ENCODE peak calls at places on chromosome 10, in eight cellular contexts. X, U, M, S, G, D, T and Z are unnamed samples.

GRCh38 chr10:89217057-89217990 is 10.2 kb upstream of the CH25H start:
- DNase-seq in S (peak; percentile 78), U (peak; percentile 38), M (no peak), X (peak; percentile 6), G (no peak), T (peak; percentile 17), D (peak; percentile 29), Z (peak; percentile 74)

GRCh38 chr10:34335960-34336359 is 479.1 kb downstream of the PARD3 start:
- DNase-seq in G (no peak), D (no peak), S (no peak), X (no peak), T (no peak), U (no peak), M (no peak), Z (no peak)

GRCh38 chr10:113213041-113213440 is 263.0 kb downstream of the TCF7L2 start:
- DNase-seq in S (no peak), D (no peak), G (no peak), U (no peak), X (no peak), T (no peak), M (no peak), Z (no peak)

GRCh38 chr10:15738237-15738928 is 18.7 kb upstream of the ITGA8 start:
- DNase-seq in S (no peak), G (no peak), M (no peak), U (no peak), T (no peak), D (no peak), X (no peak), Z (no peak)

GRCh38 chr10:129935861-129936140 is 28.3 kb downstream of the EBF3 start:
- DNase-seq in X (no peak), S (no peak), G (no peak), D (no peak), M (no peak), T (no peak), U (no peak), Z (no peak)

GRCh38 chr10:49047128-49047639 is 68.1 kb downstream of the VSTM4 start:
- DNase-seq in X (no peak), U (no peak), G (no peak), T (no peak), M (no peak), D (no peak), S (no peak), Z (no peak)

GRCh38 chr10:95604630-95605029 is 43.5 kb upstream of the SORBS1 start:
- DNase-seq in X (no peak), D (no peak), M (no peak), G (no peak), S (no peak), T (no peak), U (no peak), Z (no peak)

GRCh38 chr10:103276941-103277712 is at the start of gene INA:
- DNase-seq in X (peak; percentile 59), S (no peak), U (no peak), T (peak; percentile 73), G (peak; percentile 71), M (no peak), D (peak; percentile 70), Z (peak; percentile 61)

GRCh38 chr10:88702848-88703597 is 3.0 kb upstream of the LIPK start:
- DNase-seq in S (no peak), M (no peak), U (no peak), G (no peak), T (no peak), D (no peak), X (peak; percentile 2), Z (peak; percentile 35)

GRCh38 chr10:15453921-15454320 is 82.8 kb upstream of the FAM171A1 start:
- DNase-seq in G (no peak), X (no peak), S (no peak), T (no peak), D (no peak), M (no peak), U (no peak), Z (no peak)

GRCh38 chr10:106609867-106610266 is 554.6 kb downstream of the SORCS1 start:
- DNase-seq in S (no peak), T (no peak), M (no peak), D (no peak), G (no peak), X (no peak), U (no peak), Z (no peak)

GRCh38 chr10:26485150-26485941 is 47.2 kb downstream of the APBB1IP start:
- DNase-seq in S (no peak), M (no peak), D (no peak), G (no peak), T (no peak), X (peak; percentile 9), U (no peak), Z (no peak)

GRCh38 chr10:49613160-49613881 is 516 bp upstream of the CHAT start:
- DNase-seq in D (no peak), G (no peak), T (no peak), M (no peak), X (no peak), U (no peak), S (no peak), Z (no peak)

GRCh38 chr10:70125918-70126590 is 6.6 kb downstream of the AIFM2 start:
- DNase-seq in S (no peak), U (no peak), D (no peak), G (no peak), T (no peak), M (no peak), X (no peak), Z (no peak)

GRCh38 chr10:79067241-79068202 is 1.2 kb upstream of the ZMIZ1 start:
- DNase-seq in D (peak; percentile 90), X (peak; percentile 83), U (peak; percentile 73), M (peak; percentile 55), G (peak; percentile 85), S (peak; percentile 86), T (peak; percentile 92), Z (peak; percentile 91)

GRCh38 chr10:32349968-32350738 is 3.2 kb upstream of the EPC1 start:
- DNase-seq in D (no peak), G (no peak), X (no peak), M (no peak), S (peak; percentile 73), U (no peak), T (no peak), Z (no peak)